ENCODE peak calls at places on chromosomes 5 and 9, in six cellular contexts. D, W, M, T, C and E are unnamed samples.

GRCh38 chr9:84673806-84674205 is 4.3 kb downstream of the NTRK2 start:
- DNase-seq in D (no peak), W (no peak), M (no peak), T (no peak), C (no peak), E (no peak)

GRCh38 chr5:177429248-177430045 is 3.0 kb downstream of the GRK6 start:
- DNase-seq in D (no peak), W (peak; percentile 48), M (peak; percentile 55), T (peak; percentile 88), C (no peak), E (peak; percentile 89)

GRCh38 chr5:172903790-172904189 is 55.4 kb upstream of the RPL26L1 start:
- DNase-seq in D (peak; percentile 94), W (peak; percentile 76), M (peak; percentile 72), T (no peak), C (peak; percentile 94), E (no peak)

GRCh38 chr5:178642351-178642909 is 15.6 kb upstream of the CLK4 start:
- DNase-seq in D (peak; percentile 99), W (no peak), M (no peak), T (no peak), C (peak; percentile 98), E (no peak)

GRCh38 chr5:60700347-60700815 is 415 bp upstream of the DEPDC1B start:
- DNase-seq in D (no peak), W (no peak), M (no peak), T (no peak), C (no peak), E (peak; percentile 0)

GRCh38 chr5:152349683-152350526 is 55.2 kb downstream of the NMUR2 start:
- DNase-seq in D (peak; percentile 79), W (peak; percentile 35), M (no peak), T (peak; percentile 68), C (peak; percentile 24), E (peak; percentile 1)

GRCh38 chr9:79312686-79313421 is 258.9 kb upstream of the TLE4 start:
- DNase-seq in D (no peak), W (no peak), M (no peak), T (no peak), C (no peak), E (no peak)

GRCh38 chr9:17775646-17776045 is 196.8 kb downstream of the SH3GL2 start:
- DNase-seq in D (no peak), W (no peak), M (no peak), T (no peak), C (no peak), E (no peak)

GRCh38 chr9:72025956-72026355 is 34.5 kb downstream of the C9orf57 start:
- DNase-seq in D (no peak), W (no peak), M (no peak), T (no peak), C (peak; percentile 90), E (no peak)

GRCh38 chr5:177347699-177348098 is 3.8 kb downstream of the LMAN2 start:
- DNase-seq in D (no peak), W (no peak), M (no peak), T (no peak), C (no peak), E (no peak)

GRCh38 chr5:116479776-116480675 is 94.6 kb downstream of the SEMA6A start:
- DNase-seq in D (no peak), W (no peak), M (no peak), T (no peak), C (no peak), E (no peak)

GRCh38 chr5:51433052-51433710 is 49.9 kb downstream of the ISL1 start:
- DNase-seq in D (peak; percentile 65), W (no peak), M (no peak), T (no peak), C (peak; percentile 60), E (no peak)

DNA sequence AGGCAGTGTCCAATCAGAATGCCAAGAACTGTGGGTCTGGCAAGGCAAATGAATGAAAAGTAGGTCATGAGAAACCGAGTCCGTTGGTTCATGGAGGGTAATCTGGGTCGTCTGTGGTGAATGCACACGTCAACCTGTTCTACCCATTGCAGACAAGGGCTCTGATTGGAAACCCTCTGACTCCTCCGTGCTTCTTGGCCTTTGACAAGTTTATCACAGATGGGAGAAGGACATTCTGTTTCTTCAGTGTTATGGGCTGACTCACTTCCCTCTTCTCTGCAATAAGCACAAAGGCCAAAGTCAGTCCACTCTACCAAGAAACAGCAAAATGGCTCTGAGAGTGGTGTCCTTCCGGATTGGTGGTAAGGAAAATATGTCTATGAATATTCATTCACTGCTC is 89.3 kb downstream of the FEM1C start:
- DNase-seq in D (peak; percentile 72), W (no peak), M (no peak), T (no peak), C (peak; percentile 49), E (no peak)
- H3K27ac ChIP-seq in D (peak overlapping the region; percentile 55), W (no peak overlapping the region), M (no peak overlapping the region), T (no peak overlapping the region), C (no peak overlapping the region), E (no peak overlapping the region)

GRCh38 chr9:89171693-89172092 is 6.9 kb downstream of the SHC3 start:
- DNase-seq in D (peak; percentile 24), W (no peak), M (no peak), T (no peak), C (no peak), E (no peak)
- TF ChIP-seq CTCF in D (no peak), W (no peak), M (no peak), T (no peak), C (peak; percentile 46), E (no peak)

GRCh38 chr5:119302449-119302848 is 53.4 kb upstream of the TNFAIP8 start:
- DNase-seq in D (no peak), W (no peak), M (no peak), T (no peak), C (no peak), E (no peak)
- H3K9me3 ChIP-seq in D (no peaks in the 10 kb centered on the region), W (no peaks in the 10 kb centered on the region), M (no peaks in the 10 kb centered on the region), T (no peaks in the 10 kb centered on the region), C (no peaks in the 10 kb centered on the region), E (no peaks in the 10 kb centered on the region)

DNA sequence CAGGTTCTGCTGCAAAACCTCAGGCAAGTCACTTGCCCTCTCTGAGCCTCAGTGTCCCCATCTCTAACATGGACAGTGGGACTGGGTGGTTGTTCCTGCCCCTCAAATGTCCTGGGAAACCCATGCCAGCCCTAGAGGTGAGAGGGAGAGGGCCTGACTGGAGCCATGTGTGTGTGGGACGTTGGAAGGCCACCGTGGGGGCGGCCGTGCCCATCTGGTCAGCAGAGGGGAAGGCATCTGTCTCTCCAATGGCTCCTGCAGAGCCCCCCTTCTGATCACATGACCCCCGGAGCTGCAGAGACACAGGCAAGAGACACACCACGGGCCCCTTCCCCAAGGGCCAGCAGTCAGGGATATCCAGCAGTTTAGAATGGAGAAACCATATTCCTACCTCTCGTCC is 1.7 kb downstream of the DNM1 start:
- DNase-seq in D (no peak), W (no peak), M (no peak), T (no peak), C (no peak), E (no peak)
- H3K27ac ChIP-seq in D (no peak overlapping the region), W (no peak overlapping the region), M (no peak overlapping the region), T (no peak overlapping the region), C (no peak overlapping the region), E (no peak overlapping the region)